ENCODE peak calls at places on chromosomes 5 and 9, in seven cellular contexts. I is DND-41, X is PC-3, D is endothelial cell of umbilical vein, K is hepatocyte, S is GM23338, H is GM23248. T is an unnamed sample.

GRCh38 chr5:10588779-10589447 is 25.0 kb downstream of the ANKRD33B start:
- DNase-seq in I (no peak), D (no peak), S (no peak), H (no peak), X (no peak), K (no peak), T (no peak)

GRCh38 chr9:126448865-126449577 is 122.4 kb downstream of the MVB12B start:
- DNase-seq in D (no peak), S (peak; percentile 35), K (no peak), X (no peak), H (no peak), I (no peak), T (no peak)

GRCh38 chr9:128393171-128393761 is 22.1 kb downstream of the URM1 start:
- DNase-seq in D (no peak), K (no peak), I (no peak), X (no peak), H (no peak), S (peak; percentile 82), T (no peak)

GRCh38 chr5:116418016-116418415 is 156.6 kb downstream of the SEMA6A start:
- DNase-seq in I (no peak), S (no peak), K (no peak), H (no peak), X (no peak), D (no peak), T (no peak)

GRCh38 chr5:82159014-82159413 is 119.1 kb downstream of the RPS23 start:
- DNase-seq in D (no peak), K (no peak), X (peak; percentile 68), I (no peak), S (no peak), H (peak; percentile 85), T (peak; percentile 74)

GRCh38 chr5:67648201-67648671 is 451.6 kb upstream of the CD180 start:
- DNase-seq in S (no peak), D (peak; percentile 6), X (no peak), H (peak; percentile 63), I (no peak), K (peak; percentile 51), T (peak; percentile 53)

GRCh38 chr9:12819436-12820185 is 44.8 kb downstream of the LURAP1L start:
- DNase-seq in I (no peak), D (no peak), S (peak; percentile 68), X (peak; percentile 49), K (no peak), H (peak; percentile 34), T (no peak)

GRCh38 chr5:75622564-75622963 is 11.3 kb downstream of the ANKDD1B start:
- DNase-seq in H (no peak), D (no peak), S (no peak), K (peak; percentile 73), I (no peak), X (peak; percentile 96), T (peak; percentile 79)

GRCh38 chr9:33147770-33148169 is 19.4 kb downstream of the B4GALT1 start:
- DNase-seq in X (no peak), K (no peak), D (no peak), S (no peak), I (no peak), H (no peak), T (no peak)

GRCh38 chr5:140131967-140132409 is 6.3 kb downstream of the IGIP start:
- DNase-seq in H (peak; percentile 97), D (peak; percentile 71), I (peak; percentile 45), X (peak; percentile 96), S (no peak), K (no peak), T (peak; percentile 79)

GRCh38 chr5:6354848-6355247 is 23.5 kb downstream of the MED10 start:
- DNase-seq in H (no peak), I (no peak), X (no peak), K (no peak), S (no peak), D (no peak), T (no peak)

GRCh38 chr9:119365291-119366027 is 3.8 kb downstream of the BRINP1 start:
- DNase-seq in S (peak; percentile 95), X (peak; percentile 4), K (peak; percentile 72), I (no peak), H (peak; percentile 74), D (peak; percentile 17), T (no peak)

GRCh38 chr5:122880749-122881148 is 35.3 kb downstream of the SNX24 start:
- DNase-seq in K (no peak), S (no peak), D (no peak), H (peak; percentile 23), X (no peak), I (no peak), T (no peak)

GRCh38 chr9:8736805-8737204 is 937.2 kb upstream of the DMAC1 start:
- DNase-seq in H (no peak), D (no peak), S (no peak), X (no peak), I (no peak), K (no peak), T (no peak)

GRCh38 chr9:129549684-129550083 is 71.2 kb downstream of the C9orf50 start:
- DNase-seq in H (peak; percentile 69), K (no peak), S (no peak), X (no peak), D (no peak), I (no peak), T (peak; percentile 52)

GRCh38 chr5:111857067-111857466 is 100.1 kb upstream of the NREP start:
- DNase-seq in H (no peak), X (no peak), I (no peak), S (no peak), K (no peak), D (no peak), T (no peak)

GRCh38 chr5:170638454-170639220 is 134.8 kb downstream of the KCNIP1 start:
- DNase-seq in I (peak; percentile 72), X (peak; percentile 71), D (peak; percentile 44), S (peak; percentile 94), H (peak; percentile 54), K (peak; percentile 79), T (peak; percentile 20)

GRCh38 chr5:79795764-79796398 is 106.2 kb downstream of the CMYA5 start:
- DNase-seq in X (no peak), S (no peak), D (no peak), K (peak; percentile 13), H (peak; percentile 23), I (no peak), T (peak; percentile 49)

GRCh38 chr5:54094706-54095105 is 215.7 kb downstream of the ARL15 start:
- DNase-seq in K (no peak), H (no peak), S (no peak), D (no peak), X (no peak), I (no peak), T (no peak)

GRCh38 chr5:54090495-54091084 is 219.8 kb downstream of the ARL15 start:
- DNase-seq in X (peak; percentile 23), D (peak; percentile 46), H (peak; percentile 85), K (no peak), I (no peak), S (peak; percentile 27), T (peak; percentile 72)

GRCh38 chr5:54093861-54094260 is 216.5 kb downstream of the ARL15 start:
- DNase-seq in I (no peak), D (no peak), X (no peak), H (no peak), S (no peak), K (no peak), T (no peak)

GRCh38 chr5:54093081-54093492 is 217.3 kb downstream of the ARL15 start:
- DNase-seq in S (no peak), D (no peak), X (peak; percentile 22), K (no peak), I (no peak), H (no peak), T (no peak)

GRCh38 chr5:54091416-54092130 is 218.8 kb downstream of the ARL15 start:
- DNase-seq in H (no peak), I (no peak), D (peak; percentile 7), X (no peak), K (no peak), S (no peak), T (peak; percentile 52)
- H3K4me1 ChIP-seq in H (peaks cover 33% of the 10 kb centered on the region), I (peaks cover 5% of the 10 kb centered on the region), D (peaks cover 19% of the 10 kb centered on the region), X (peaks cover 6% of the 10 kb centered on the region), K (no peaks in the 10 kb centered on the region), S (peaks cover 39% of the 10 kb centered on the region), T (peaks cover 5% of the 10 kb centered on the region)

GRCh38 chr9:122227576-122227903 is 1.2 kb downstream of the LHX6 start:
- DNase-seq in D (no peak), I (no peak), X (peak; percentile 16), S (no peak), K (no peak), H (no peak), T (no peak)
- TF ChIP-seq EZH2 in D (no peak), I (no peak), X (no peak), S (peak; percentile 94), K (no peak), H (peak; percentile 99), T (no peak)

DNA sequence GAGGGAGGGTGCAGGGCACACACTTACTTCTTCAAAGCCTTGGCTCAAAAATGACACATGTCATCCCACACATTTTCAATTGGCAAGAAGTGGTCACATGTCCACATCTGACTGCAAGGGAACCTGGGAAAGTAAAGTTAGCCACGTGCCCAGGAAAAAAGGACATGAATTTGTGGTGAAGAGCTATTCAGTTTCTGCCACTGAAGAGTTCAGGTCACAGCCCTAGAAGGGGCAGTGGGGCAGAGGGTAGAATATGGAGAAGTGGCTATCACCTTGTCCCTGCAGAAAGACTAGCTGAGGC is 1.9 kb upstream of the RGS14 start:
- DNase-seq in D (no peak), I (no peak), S (no peak), H (no peak), X (no peak), K (no peak), T (no peak)
- H3K4me1 ChIP-seq in D (peaks cover 21% of the 10 kb centered on the region), I (peaks cover 35% of the 10 kb centered on the region), S (peaks cover under 1% of the 10 kb centered on the region), H (no peaks in the 10 kb centered on the region), X (peaks cover 20% of the 10 kb centered on the region), K (peaks cover 4% of the 10 kb centered on the region), T (no peaks in the 10 kb centered on the region)

GRCh38 chr5:51378415-51378777 is 4.9 kb upstream of the ISL1 start:
- DNase-seq in S (peak; percentile 84), D (no peak), I (no peak), K (peak; percentile 56), X (no peak), H (no peak), T (no peak)

GRCh38 chr5:51377151-51378060 is 5.8 kb upstream of the ISL1 start:
- DNase-seq in D (no peak), K (no peak), I (no peak), S (peak; percentile 71), X (no peak), H (no peak), T (no peak)

GRCh38 chr5:51378778-51379652 is 4.2 kb upstream of the ISL1 start:
- DNase-seq in S (peak; percentile 86), H (peak; percentile 18), K (no peak), D (peak; percentile 14), X (peak; percentile 41), I (no peak), T (peak; percentile 23)

GRCh38 chr5:51376504-51376903 is 6.7 kb upstream of the ISL1 start:
- DNase-seq in X (no peak), S (no peak), D (no peak), K (no peak), H (no peak), I (no peak), T (no peak)

DNA sequence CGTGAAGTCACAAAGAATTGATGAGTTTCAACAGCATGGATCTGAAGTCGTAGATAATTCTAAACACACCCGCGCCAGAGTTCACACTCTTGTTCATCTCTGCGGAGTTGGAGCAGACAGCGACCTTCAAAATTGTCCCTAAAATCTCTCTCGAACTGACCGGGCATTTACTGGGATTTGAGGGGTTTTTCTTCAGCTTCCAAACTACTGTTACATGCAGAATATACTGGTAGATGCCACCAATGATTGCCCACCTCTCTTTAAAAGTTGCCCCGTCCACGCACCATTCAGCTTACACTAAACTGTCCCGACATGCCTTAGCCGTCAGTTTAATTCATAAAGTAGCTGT is 5.2 kb upstream of the ISL1 start:
- DNase-seq in I (no peak), K (no peak), D (no peak), X (no peak), S (no peak), H (no peak), T (no peak)
- TF ChIP-seq EZH2 in I (no peak), K (no peak), D (no peak), X (no peak), S (peak; percentile 76), H (peak; percentile 68), T (no peak)

GRCh38 chr9:92978345-92978875 is 31.1 kb downstream of the FGD3 start:
- DNase-seq in X (no peak), I (no peak), S (peak; percentile 21), H (no peak), D (no peak), K (no peak), T (no peak)
- H3K4me1 ChIP-seq in X (peaks cover 39% of the 10 kb centered on the region), I (no peaks in the 10 kb centered on the region), S (peaks cover 10% of the 10 kb centered on the region), H (no peaks in the 10 kb centered on the region), D (no peaks in the 10 kb centered on the region), K (peaks cover 13% of the 10 kb centered on the region), T (no peaks in the 10 kb centered on the region)